ENCODE peak calls at places on chromosome 1, in six cellular contexts. One of them, this sample, is unnamed.

GRCh38 chr1:47396671-47397196 is 19.4 kb upstream of the FOXE3 start:
- DNase-seq in cardiac septum: no peak
- DNase-seq in H54: no peak
- DNase-seq in activated T-cell treated with anti-CD3 and anti-CD28 coated beads, Interleukin-2, amount 50 U/mL, for 72 hours: no peak
- DNase-seq in NCI-H345: no peak
- DNase-seq in WERI-Rb-1: no peak
- DNase-seq in this sample: no peak

GRCh38 chr1:58722414-58722813 is 22.6 kb upstream of the MYSM1 start:
- DNase-seq in cardiac septum: no peak
- DNase-seq in H54: no peak
- DNase-seq in activated T-cell treated with anti-CD3 and anti-CD28 coated beads, Interleukin-2, amount 50 U/mL, for 72 hours: no peak
- DNase-seq in NCI-H345: no peak
- DNase-seq in WERI-Rb-1: no peak
- DNase-seq in this sample: no peak

GRCh38 chr1:169648709-169649108 is 18.8 kb upstream of the SELP start:
- DNase-seq in cardiac septum: no peak
- DNase-seq in H54: no peak
- DNase-seq in activated T-cell treated with anti-CD3 and anti-CD28 coated beads, Interleukin-2, amount 50 U/mL, for 72 hours: no peak
- DNase-seq in NCI-H345: no peak
- DNase-seq in WERI-Rb-1: no peak
- DNase-seq in this sample: no peak

GRCh38 chr1:155166373-155167165 is 6.5 kb downstream of the KRTCAP2 start:
- DNase-seq in cardiac septum: no peak
- DNase-seq in H54: no peak
- DNase-seq in activated T-cell treated with anti-CD3 and anti-CD28 coated beads, Interleukin-2, amount 50 U/mL, for 72 hours: no peak
- DNase-seq in NCI-H345: peak
- DNase-seq in WERI-Rb-1: peak
- DNase-seq in this sample: no peak

GRCh38 chr1:31923905-31924304 is 14.3 kb downstream of the PTP4A2 start:
- DNase-seq in cardiac septum: no peak
- DNase-seq in H54: no peak
- DNase-seq in activated T-cell treated with anti-CD3 and anti-CD28 coated beads, Interleukin-2, amount 50 U/mL, for 72 hours: no peak
- DNase-seq in NCI-H345: no peak
- DNase-seq in WERI-Rb-1: no peak
- DNase-seq in this sample: no peak

GRCh38 chr1:201488817-201489581 is 17.9 kb downstream of the CSRP1 start:
- DNase-seq in cardiac septum: no peak
- DNase-seq in H54: peak
- DNase-seq in activated T-cell treated with anti-CD3 and anti-CD28 coated beads, Interleukin-2, amount 50 U/mL, for 72 hours: no peak
- DNase-seq in NCI-H345: no peak
- DNase-seq in WERI-Rb-1: no peak
- DNase-seq in this sample: peak

GRCh38 chr1:92481598-92482403 is 4.9 kb downstream of the GFI1 start:
- DNase-seq in cardiac septum: no peak
- DNase-seq in H54: no peak
- DNase-seq in activated T-cell treated with anti-CD3 and anti-CD28 coated beads, Interleukin-2, amount 50 U/mL, for 72 hours: no peak
- DNase-seq in NCI-H345: no peak
- DNase-seq in WERI-Rb-1: no peak
- DNase-seq in this sample: no peak

GRCh38 chr1:110535985-110536384 is 17.0 kb upstream of the KCNA10 start:
- DNase-seq in cardiac septum: no peak
- DNase-seq in H54: no peak
- DNase-seq in activated T-cell treated with anti-CD3 and anti-CD28 coated beads, Interleukin-2, amount 50 U/mL, for 72 hours: no peak
- DNase-seq in NCI-H345: no peak
- DNase-seq in WERI-Rb-1: no peak
- DNase-seq in this sample: no peak

GRCh38 chr1:44154665-44155064 is 13.2 kb upstream of the KLF18 start:
- DNase-seq in cardiac septum: no peak
- DNase-seq in H54: no peak
- DNase-seq in activated T-cell treated with anti-CD3 and anti-CD28 coated beads, Interleukin-2, amount 50 U/mL, for 72 hours: no peak
- DNase-seq in NCI-H345: no peak
- DNase-seq in WERI-Rb-1: no peak
- DNase-seq in this sample: no peak

GRCh38 chr1:24955161-24955560 is 25.1 kb upstream of the RUNX3 start:
- DNase-seq in cardiac septum: no peak
- DNase-seq in H54: peak
- DNase-seq in activated T-cell treated with anti-CD3 and anti-CD28 coated beads, Interleukin-2, amount 50 U/mL, for 72 hours: peak
- DNase-seq in NCI-H345: no peak
- DNase-seq in WERI-Rb-1: no peak
- DNase-seq in this sample: peak

GRCh38 chr1:158830904-158831507 is at the start of gene MNDA:
- DNase-seq in cardiac septum: no peak
- DNase-seq in H54: no peak
- DNase-seq in activated T-cell treated with anti-CD3 and anti-CD28 coated beads, Interleukin-2, amount 50 U/mL, for 72 hours: no peak
- DNase-seq in NCI-H345: no peak
- DNase-seq in WERI-Rb-1: no peak
- DNase-seq in this sample: no peak

GRCh38 chr1:1200876-1201810 is 5.2 kb downstream of the TNFRSF18 start:
- DNase-seq in cardiac septum: no peak
- DNase-seq in H54: peak
- DNase-seq in activated T-cell treated with anti-CD3 and anti-CD28 coated beads, Interleukin-2, amount 50 U/mL, for 72 hours: peak
- DNase-seq in NCI-H345: peak
- DNase-seq in WERI-Rb-1: peak
- DNase-seq in this sample: peak

GRCh38 chr1:45976623-45977022 is 155.8 kb downstream of the PIK3R3 start:
- DNase-seq in cardiac septum: no peak
- DNase-seq in H54: no peak
- DNase-seq in activated T-cell treated with anti-CD3 and anti-CD28 coated beads, Interleukin-2, amount 50 U/mL, for 72 hours: no peak
- DNase-seq in NCI-H345: no peak
- DNase-seq in WERI-Rb-1: no peak
- DNase-seq in this sample: no peak

GRCh38 chr1:147272042-147272441 is 29.6 kb downstream of the CHD1L start:
- DNase-seq in cardiac septum: no peak
- DNase-seq in H54: no peak
- DNase-seq in activated T-cell treated with anti-CD3 and anti-CD28 coated beads, Interleukin-2, amount 50 U/mL, for 72 hours: no peak
- DNase-seq in NCI-H345: no peak
- DNase-seq in WERI-Rb-1: no peak
- DNase-seq in this sample: no peak

GRCh38 chr1:160807242-160807641 is 11.3 kb downstream of the LY9 start:
- DNase-seq in cardiac septum: no peak
- DNase-seq in H54: no peak
- DNase-seq in activated T-cell treated with anti-CD3 and anti-CD28 coated beads, Interleukin-2, amount 50 U/mL, for 72 hours: no peak
- DNase-seq in NCI-H345: no peak
- DNase-seq in WERI-Rb-1: no peak
- DNase-seq in this sample: no peak

GRCh38 chr1:106978477-106979322 is 77.8 kb upstream of the PRMT6 start:
- DNase-seq in cardiac septum: no peak
- DNase-seq in H54: no peak
- DNase-seq in activated T-cell treated with anti-CD3 and anti-CD28 coated beads, Interleukin-2, amount 50 U/mL, for 72 hours: no peak
- DNase-seq in NCI-H345: no peak
- DNase-seq in WERI-Rb-1: no peak
- DNase-seq in this sample: no peak

GRCh38 chr1:112579801-112580510 is 39.0 kb downstream of the ST7L start:
- DNase-seq in cardiac septum: no peak
- DNase-seq in H54: no peak
- DNase-seq in activated T-cell treated with anti-CD3 and anti-CD28 coated beads, Interleukin-2, amount 50 U/mL, for 72 hours: no peak
- DNase-seq in NCI-H345: no peak
- DNase-seq in WERI-Rb-1: no peak
- DNase-seq in this sample: no peak

GRCh38 chr1:43492816-43493215 is 37.9 kb upstream of the PTPRF start:
- DNase-seq in cardiac septum: no peak
- DNase-seq in H54: no peak
- DNase-seq in activated T-cell treated with anti-CD3 and anti-CD28 coated beads, Interleukin-2, amount 50 U/mL, for 72 hours: no peak
- DNase-seq in NCI-H345: no peak
- DNase-seq in WERI-Rb-1: no peak
- DNase-seq in this sample: no peak

GRCh38 chr1:85585845-85586244 is 5.3 kb downstream of the CCN1 start:
- DNase-seq in cardiac septum: no peak
- DNase-seq in H54: no peak
- DNase-seq in activated T-cell treated with anti-CD3 and anti-CD28 coated beads, Interleukin-2, amount 50 U/mL, for 72 hours: no peak
- DNase-seq in NCI-H345: no peak
- DNase-seq in WERI-Rb-1: no peak
- DNase-seq in this sample: no peak

GRCh38 chr1:225378880-225379279 is 49.0 kb downstream of the LBR start:
- DNase-seq in cardiac septum: no peak
- DNase-seq in H54: no peak
- DNase-seq in activated T-cell treated with anti-CD3 and anti-CD28 coated beads, Interleukin-2, amount 50 U/mL, for 72 hours: no peak
- DNase-seq in NCI-H345: no peak
- DNase-seq in WERI-Rb-1: no peak
- DNase-seq in this sample: no peak

This sample was measured in HTR-8/SVneo.